ENCODE peak calls at places on chromosomes 3 and 15, in eight cellular contexts. I is AG09319; W is naive thymus-derived CD8-positive, alpha-beta T cell; S is IMR-90; Y is fibroblast of villous mesenchyme; A is tibial nerve; X is activated gamma-delta T cell treated with Interleukin-2 at 50 U/mL for 16 hours; C is EL. H is an unnamed sample.

GRCh38 chr15:92061511-92062200 is 208.1 kb downstream of the SLCO3A1 start:
- DNase-seq in C (no peak), X (no peak), S (no peak), Y (no peak), W (no peak), A (no peak), I (no peak), H (no peak)

GRCh38 chr3:17942856-17943255 is 200.4 kb upstream of the TBC1D5 start:
- DNase-seq in A (no peak), Y (peak; percentile 13), W (no peak), S (no peak), X (no peak), C (peak; percentile 36), I (no peak), H (peak; percentile 6)

GRCh38 chr3:47908744-47909143 is 105.8 kb downstream of the DHX30 start:
- DNase-seq in W (no peak), A (no peak), X (no peak), I (no peak), Y (no peak), C (no peak), S (peak; percentile 6), H (peak; percentile 24)

GRCh38 chr3:82133070-82133606 is 371.7 kb upstream of the GBE1 start:
- DNase-seq in Y (peak; percentile 59), X (peak; percentile 21), C (peak; percentile 40), I (peak; percentile 25), A (peak; percentile 14), W (peak; percentile 6), S (peak; percentile 63), H (peak; percentile 68)

GRCh38 chr3:78077178-78077577 is 1037.3 kb downstream of the ROBO2 start:
- DNase-seq in X (no peak), C (no peak), A (no peak), I (no peak), Y (no peak), W (no peak), S (no peak), H (no peak)

GRCh38 chr3:52236424-52236886 is 2.5 kb downstream of the TWF2 start:
- DNase-seq in I (no peak), W (no peak), C (no peak), Y (no peak), S (no peak), X (no peak), A (no peak), H (no peak)

GRCh38 chr15:79031821-79032220 is 58.8 kb downstream of the RASGRF1 start:
- DNase-seq in A (no peak), Y (no peak), X (no peak), W (no peak), I (no peak), C (no peak), S (no peak), H (no peak)

GRCh38 chr3:184133840-184134745 is 1.1 kb upstream of the EIF2B5 start:
- DNase-seq in W (no peak), Y (peak; percentile 80), C (peak; percentile 88), I (peak; percentile 36), A (peak; percentile 63), X (peak; percentile 20), S (peak; percentile 78), H (peak; percentile 73)

GRCh38 chr15:90085565-90085964 is 16.7 kb downstream of the IDH2 start:
- DNase-seq in W (no peak), A (no peak), S (no peak), I (no peak), Y (no peak), X (no peak), C (no peak), H (no peak)

GRCh38 chr15:101115318-101115886 is 136.4 kb downstream of the CHSY1 start:
- DNase-seq in I (no peak), X (no peak), W (no peak), A (no peak), S (no peak), C (no peak), Y (peak; percentile 49), H (no peak)

GRCh38 chr3:67593761-67594234 is 60.6 kb downstream of the SUCLG2 start:
- DNase-seq in S (peak; percentile 11), I (no peak), W (no peak), C (peak; percentile 83), Y (peak; percentile 26), X (no peak), A (no peak), H (no peak)

GRCh38 chr3:196012481-196012880 is 69.4 kb downstream of the TFRC start:
- DNase-seq in I (no peak), S (no peak), A (no peak), X (no peak), C (peak; percentile 61), Y (no peak), W (no peak), H (no peak)

GRCh38 chr3:38454884-38455638 is 1.4 kb downstream of the ACVR2B start:
- DNase-seq in W (peak; percentile 12), S (peak; percentile 27), I (no peak), A (peak; percentile 57), Y (peak; percentile 57), C (peak; percentile 65), X (no peak), H (peak; percentile 24)

GRCh38 chr3:58783845-58784244 is 117.3 kb upstream of the FAM3D start:
- DNase-seq in I (no peak), C (no peak), S (no peak), X (no peak), A (no peak), Y (no peak), W (no peak), H (no peak)

GRCh38 chr15:68997930-68998777 is 16.3 kb upstream of the NOX5 start:
- DNase-seq in C (no peak), A (no peak), W (no peak), I (no peak), Y (no peak), S (no peak), X (no peak), H (no peak)

GRCh38 chr15:60620707-60621106 is 141.8 kb upstream of the ICE2 start:
- DNase-seq in C (no peak), W (no peak), I (no peak), X (no peak), S (peak; percentile 61), A (no peak), Y (no peak), H (peak; percentile 19)

GRCh38 chr3:115790759-115791158 is 167.4 kb downstream of the GAP43 start:
- DNase-seq in Y (peak; percentile 86), C (peak; percentile 95), I (peak; percentile 68), A (no peak), W (no peak), S (peak; percentile 99), X (peak; percentile 40), H (peak; percentile 98)

GRCh38 chr15:89451846-89452245 is 44.5 kb downstream of the RHCG start:
- DNase-seq in I (no peak), X (no peak), C (no peak), Y (no peak), S (no peak), A (no peak), W (no peak), H (no peak)

GRCh38 chr3:156675744-156676466 is 1.5 kb downstream of the TIPARP start:
- DNase-seq in Y (peak; percentile 79), A (peak; percentile 16), X (peak; percentile 28), S (peak; percentile 86), W (peak; percentile 16), C (peak; percentile 94), I (no peak), H (peak; percentile 86)

GRCh38 chr3:90011136-90011535 is 903.7 kb downstream of the EPHA3 start:
- DNase-seq in A (no peak), W (no peak), C (no peak), S (no peak), Y (peak; percentile 6), X (no peak), I (no peak), H (peak; percentile 26)

GRCh38 chr3:119628390-119628789 is 30.7 kb downstream of the PLA1A start:
- DNase-seq in W (no peak), A (no peak), S (no peak), Y (no peak), X (no peak), I (no peak), C (no peak), H (no peak)

GRCh38 chr3:38133209-38133556 is 3.7 kb downstream of the ACAA1 start:
- DNase-seq in I (no peak), A (no peak), W (no peak), C (no peak), X (no peak), S (no peak), Y (no peak), H (no peak)

GRCh38 chr3:8937064-8938020 is 25.9 kb downstream of the RAD18 start:
- DNase-seq in Y (peak; percentile 72), C (peak; percentile 88), S (peak; percentile 89), A (no peak), X (no peak), W (no peak), I (peak; percentile 36), H (peak; percentile 83)

GRCh38 chr15:72037321-72037720 is 80.6 kb downstream of the MYO9A start:
- DNase-seq in Y (no peak), X (no peak), I (no peak), W (no peak), C (peak; percentile 9), S (peak; percentile 50), A (no peak), H (peak; percentile 13)